ENCODE peak calls at places on chromosomes 7 and 10, in four cellular contexts. K is AG09309; Q is activated naive CD8-positive, alpha-beta T cell treated with anti-CD3 and anti-CD28 coated beads for 36 hours; R is mucosa of descending colon. H is an unnamed sample.

GRCh38 chr7:44163591-44163990 is 22.5 kb upstream of the MYL7 start:
- DNase-seq in R (no peak), K (peak; percentile 91), Q (no peak), H (no peak)

GRCh38 chr7:112510032-112510742 is 29.4 kb downstream of the LSMEM1 start:
- DNase-seq in K (peak; percentile 45), R (no peak), Q (peak; percentile 2), H (no peak)

GRCh38 chr10:80277567-80278250 is 11.7 kb downstream of the MAT1A start:
- DNase-seq in R (no peak), Q (no peak), K (no peak), H (no peak)

GRCh38 chr7:29878081-29878688 is 71.9 kb downstream of the WIPF3 start:
- DNase-seq in K (peak; percentile 3), R (no peak), Q (no peak), H (no peak)

GRCh38 chr7:139043823-139044812 is 8.3 kb upstream of the ZC3HAV1L start:
- DNase-seq in K (no peak), R (no peak), Q (peak; percentile 60), H (peak; percentile 37)

GRCh38 chr10:121324678-121325213 is 273.5 kb downstream of the FGFR2 start:
- DNase-seq in K (no peak), R (peak; percentile 35), Q (no peak), H (no peak)

GRCh38 chr10:123929791-123930190 is 38.2 kb upstream of the CPXM2 start:
- DNase-seq in R (no peak), Q (no peak), K (no peak), H (no peak)

GRCh38 chr7:96614154-96614867 is 95.3 kb downstream of the SEM1 start:
- DNase-seq in K (no peak), Q (no peak), R (no peak), H (no peak)

GRCh38 chr10:44520651-44521050 is 135.8 kb upstream of the CXCL12 start:
- DNase-seq in Q (no peak), K (peak; percentile 10), R (no peak), H (no peak)

GRCh38 chr7:103843689-103844480 is 145.6 kb downstream of the RELN start:
- DNase-seq in R (no peak), K (no peak), Q (no peak), H (no peak)

GRCh38 chr10:68202965-68203358 is 29.0 kb downstream of the ATOH7 start:
- DNase-seq in Q (no peak), R (no peak), K (peak; percentile 39), H (no peak)

GRCh38 chr10:128549192-128549591 is 423.0 kb upstream of the MKI67 start:
- DNase-seq in R (no peak), Q (no peak), K (no peak), H (no peak)

GRCh38 chr10:16612148-16612742 is 90.6 kb upstream of the C1QL3 start:
- DNase-seq in K (no peak), Q (no peak), R (no peak), H (no peak)

GRCh38 chr10:5898163-5898562 is 8.1 kb downstream of the FBH1 start:
- DNase-seq in R (no peak), K (no peak), Q (no peak), H (no peak)

GRCh38 chr7:5626456-5626855 is 155.0 kb downstream of the RNF216 start:
- DNase-seq in Q (no peak), K (no peak), R (no peak), H (no peak)

GRCh38 chr10:20369863-20370736 is 527.0 kb downstream of the NEBL start:
- DNase-seq in K (no peak), R (peak; percentile 56), Q (no peak), H (no peak)

GRCh38 chr10:25130911-25131310 is 43.9 kb upstream of the GPR158 start:
- DNase-seq in K (peak; percentile 63), Q (no peak), R (no peak), H (no peak)

GRCh38 chr10:106182542-106182941 is 982.0 kb downstream of the SORCS1 start:
- DNase-seq in R (no peak), K (no peak), Q (no peak), H (no peak)

GRCh38 chr10:72015868-72016267 is 51.7 kb downstream of the CHST3 start:
- DNase-seq in K (no peak), Q (no peak), R (no peak), H (no peak)

GRCh38 chr10:77641788-77642397 is 4.3 kb upstream of the KCNMA1 start:
- DNase-seq in Q (peak; percentile 31), K (peak; percentile 33), R (no peak), H (peak; percentile 12)

GRCh38 chr7:92717982-92718716 is 118.2 kb downstream of the CDK6 start:
- DNase-seq in K (no peak), R (peak; percentile 55), Q (peak; percentile 66), H (peak; percentile 17)

GRCh38 chr10:124650820-124651401 is 93.3 kb downstream of the FAM53B start:
- DNase-seq in R (peak; percentile 50), Q (peak; percentile 70), K (no peak), H (peak; percentile 62)

GRCh38 chr10:78459639-78460037 is 426.0 kb downstream of the RPS24 start:
- DNase-seq in K (no peak), R (no peak), Q (no peak), H (no peak)

GRCh38 chr7:73433924-73434700 is 534 bp downstream of the FZD9 start:
- DNase-seq in Q (peak; percentile 35), R (no peak), K (no peak), H (no peak)

GRCh38 chr10:130957978-130958377 is 353.5 kb downstream of the TCERG1L start:
- DNase-seq in R (no peak), Q (no peak), K (no peak), H (no peak)

GRCh38 chr10:106504536-106504935 is 660.0 kb downstream of the SORCS1 start:
- DNase-seq in R (no peak), Q (no peak), K (no peak), H (no peak)

GRCh38 chr7:96034940-96035727 is 262.8 kb downstream of the DYNC1I1 start:
- DNase-seq in R (no peak), K (no peak), Q (no peak), H (no peak)

GRCh38 chr10:101959349-101959916 is 96.5 kb downstream of the ARMH3 start:
- DNase-seq in R (no peak), Q (no peak), K (no peak), H (no peak)

GRCh38 chr10:4266387-4267083 is 481.5 kb upstream of the KLF6 start:
- DNase-seq in R (no peak), Q (no peak), K (no peak), H (no peak)

GRCh38 chr10:104622598-104623209 is 18.4 kb upstream of the SORCS3 start:
- DNase-seq in K (no peak), R (no peak), Q (no peak), H (no peak)

GRCh38 chr7:907158-907980 is 31.0 kb downstream of the GET4 start:
- DNase-seq in K (no peak), R (no peak), Q (peak; percentile 41), H (no peak)

GRCh38 chr7:157488966-157489365 is 152.2 kb downstream of the DNAJB6 start:
- DNase-seq in R (no peak), K (no peak), Q (no peak), H (no peak)

GRCh38 chr7:12719978-12720377 is 32.5 kb downstream of the ARL4A start:
- DNase-seq in R (no peak), Q (no peak), K (no peak), H (no peak)

GRCh38 chr7:41977165-41977651 is 259.8 kb downstream of the GLI3 start:
- DNase-seq in K (no peak), Q (no peak), R (no peak), H (no peak)

GRCh38 chr7:158564648-158565005 is 23.0 kb downstream of the PTPRN2 start:
- DNase-seq in Q (no peak), K (no peak), R (no peak), H (no peak)

GRCh38 chr7:111029574-111030357 is 61.2 kb upstream of the LRRN3 start:
- DNase-seq in K (no peak), Q (peak; percentile 58), R (no peak), H (no peak)

GRCh38 chr7:5636914-5637313 is 144.5 kb downstream of the RNF216 start:
- DNase-seq in Q (no peak), K (peak; percentile 52), R (peak; percentile 55), H (no peak)

GRCh38 chr7:26284477-26284876 is 7.2 kb upstream of the SNX10 start:
- DNase-seq in Q (no peak), R (no peak), K (no peak), H (no peak)

H was measured in CD4-positive, alpha-beta T cell.